ENCODE peak calls at places on chromosomes 1 and 21, in seven cellular contexts. B is RWPE1, M is mammary epithelial cell, S is AG10803, J is MM.1S, Y is A549, N is adrenal gland. R is an unnamed sample.

GRCh38 chr1:4220362-4220761 is 320.3 kb upstream of the C1orf174 start:
- DNase-seq in N (no peak), B (no peak), Y (no peak), J (no peak), M (no peak), S (no peak), R (no peak)

GRCh38 chr1:183195146-183195571 is 9.1 kb downstream of the LAMC2 start:
- DNase-seq in N (no peak), J (peak; percentile 81), B (peak; percentile 60), S (peak; percentile 15), M (peak; percentile 80), Y (peak; percentile 18), R (no peak)

GRCh38 chr1:180674603-180675530 is 43.0 kb downstream of the XPR1 start:
- DNase-seq in S (peak; percentile 15), J (no peak), B (no peak), N (no peak), Y (no peak), M (no peak), R (no peak)

GRCh38 chr1:12587981-12588620 is 29.9 kb downstream of the DHRS3 start:
- DNase-seq in J (no peak), Y (peak; percentile 38), M (peak; percentile 80), B (peak; percentile 48), S (no peak), N (no peak), R (no peak)

GRCh38 chr1:200184196-200184595 is 156.7 kb downstream of the NR5A2 start:
- DNase-seq in Y (peak; percentile 70), S (peak; percentile 90), M (peak; percentile 93), J (no peak), N (peak; percentile 80), B (peak; percentile 97), R (no peak)

GRCh38 chr1:47502746-47503370 is 65.0 kb downstream of the FOXD2 start:
- DNase-seq in Y (no peak), B (no peak), S (no peak), N (no peak), M (no peak), J (no peak), R (no peak)

GRCh38 chr1:21216835-21217811 is 40.4 kb upstream of the EIF4G3 start:
- DNase-seq in Y (peak; percentile 14), J (peak; percentile 63), B (no peak), M (peak; percentile 61), S (peak; percentile 24), N (peak; percentile 66), R (peak; percentile 77)

GRCh38 chr1:183242556-183242955 is 56.5 kb downstream of the LAMC2 start:
- DNase-seq in S (peak; percentile 45), B (no peak), M (no peak), N (no peak), Y (no peak), J (no peak), R (no peak)

GRCh38 chr1:205582471-205583291 is 49.1 kb downstream of the ELK4 start:
- DNase-seq in M (no peak), S (no peak), N (no peak), B (no peak), J (no peak), Y (no peak), R (peak; percentile 42)

GRCh38 chr1:172154571-172154970 is 265.9 kb upstream of the C1orf105 start:
- DNase-seq in B (peak; percentile 64), Y (peak; percentile 13), N (no peak), M (peak; percentile 68), S (peak; percentile 81), J (no peak), R (peak; percentile 12)

GRCh38 chr1:41851589-41851988 is 67.1 kb downstream of the HIVEP3 start:
- DNase-seq in N (no peak), Y (no peak), J (no peak), M (peak; percentile 80), B (peak; percentile 68), S (peak; percentile 68), R (no peak)

GRCh38 chr1:64356636-64357256 is 113.2 kb upstream of the CACHD1 start:
- DNase-seq in N (no peak), S (no peak), Y (no peak), B (no peak), M (no peak), J (no peak), R (no peak)

GRCh38 chr1:150528196-150528595 is 12.6 kb downstream of the FALEC start:
- DNase-seq in B (no peak), M (peak; percentile 47), N (no peak), J (no peak), S (peak; percentile 80), Y (no peak), R (no peak)

GRCh38 chr1:41935226-41935625 is 16.5 kb upstream of the HIVEP3 start:
- DNase-seq in N (no peak), J (no peak), S (peak; percentile 86), M (no peak), B (no peak), Y (no peak), R (no peak)

GRCh38 chr21:45469273-45470086 is 64.5 kb downstream of the COL18A1 start:
- DNase-seq in B (no peak), M (no peak), Y (no peak), N (no peak), J (no peak), S (no peak), R (no peak)

GRCh38 chr21:31316488-31317169 is 27.4 kb downstream of the TIAM1 start:
- DNase-seq in M (peak; percentile 71), B (peak; percentile 41), S (no peak), N (no peak), Y (no peak), J (no peak), R (no peak)

GRCh38 chr1:53328009-53328489 is at the start of gene LRP8:
- DNase-seq in S (peak; percentile 49), B (peak; percentile 81), Y (peak; percentile 53), N (peak; percentile 67), M (peak; percentile 59), J (peak; percentile 75), R (peak; percentile 96)

DNA sequence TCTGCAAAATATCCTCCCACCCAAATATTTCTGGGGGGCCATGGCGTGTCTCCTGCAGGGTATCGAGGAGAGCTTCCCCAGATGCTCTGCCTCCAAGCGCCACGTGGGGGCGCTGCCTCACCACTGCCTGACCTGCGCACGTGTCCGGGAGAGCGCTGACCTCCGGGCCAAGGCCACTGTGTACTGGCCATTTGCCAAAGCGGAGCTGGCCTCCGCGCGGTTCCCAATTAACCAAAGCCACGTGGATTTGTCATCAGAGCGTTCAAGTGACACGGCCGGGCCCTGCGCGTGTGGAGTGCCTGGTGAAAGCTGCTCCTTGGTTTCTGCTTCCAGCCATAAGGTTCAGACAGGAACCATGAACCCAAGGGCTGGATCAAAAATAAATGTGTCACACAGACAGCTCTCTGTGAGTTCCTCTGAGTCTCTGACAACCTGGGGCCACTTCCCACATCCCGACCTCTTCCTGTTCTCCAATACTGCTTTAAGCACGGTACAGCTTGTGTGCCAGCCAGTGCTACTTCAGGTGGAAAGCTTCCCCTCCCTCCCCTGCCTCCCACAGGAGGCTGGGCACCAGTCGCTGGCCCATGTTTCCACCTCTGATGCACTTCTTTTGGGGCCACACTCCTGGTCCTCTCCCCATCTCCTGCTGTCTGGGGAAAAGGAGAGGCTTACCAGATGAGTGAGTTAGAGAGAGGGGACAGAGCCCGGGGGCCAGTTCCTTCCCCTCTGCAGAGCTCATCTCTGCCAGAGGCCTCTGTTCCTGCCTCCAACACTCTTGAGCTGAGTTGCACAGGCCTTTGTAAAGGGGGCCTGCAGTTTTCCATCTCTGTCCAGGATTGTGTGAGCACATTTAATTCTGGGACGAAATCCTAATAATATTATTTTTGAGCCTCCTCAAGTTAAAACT is 26.1 kb downstream of the ZP4 start:
- DNase-seq in M (peak; percentile 31), B (peak; percentile 38), S (no peak), Y (peak; percentile 43), J (peak; percentile 52), N (peak; percentile 79), R (peak; percentile 45)
- TF ChIP-seq CTCF in M (peak; percentile 91), B (peak; percentile 95), S (peak; percentile 33), Y (peak; percentile 74), J (peak; percentile 99), N (peak; percentile 86), R (peak; percentile 96)

DNA sequence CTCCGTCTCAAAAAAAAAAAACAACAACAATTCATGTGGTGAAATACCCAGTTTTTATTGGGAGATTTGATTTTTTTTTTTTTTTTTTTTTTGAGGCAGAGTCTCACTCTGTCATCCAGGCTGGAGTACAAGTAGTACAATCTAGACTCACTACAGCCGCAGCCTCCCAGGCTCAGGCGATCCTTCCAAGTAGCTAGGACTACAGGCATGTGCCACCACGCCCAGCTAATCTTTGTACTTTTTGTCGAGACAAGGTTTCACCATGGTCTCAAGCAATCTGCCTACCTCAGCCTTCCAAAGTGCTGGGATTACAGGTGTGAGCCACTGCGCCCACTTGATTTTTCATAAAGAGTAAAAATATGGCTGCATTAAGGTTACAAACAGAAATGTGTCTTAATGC is 15.4 kb downstream of the FAM76A start:
- DNase-seq in J (no peak), M (no peak), S (no peak), N (no peak), Y (no peak), B (no peak), R (no peak)
- TF ChIP-seq CTCF in J (no peak), M (no peak), S (no peak), N (no peak), Y (no peak), B (no peak), R (no peak)

GRCh38 chr1:210339500-210339899 is 10.8 kb downstream of the HHAT start:
- DNase-seq in Y (no peak), J (no peak), N (no peak), B (no peak), M (no peak), S (no peak), R (no peak)
- TF ChIP-seq CTCF in Y (no peak), J (no peak), N (no peak), B (no peak), M (no peak), S (no peak), R (no peak)

DNA sequence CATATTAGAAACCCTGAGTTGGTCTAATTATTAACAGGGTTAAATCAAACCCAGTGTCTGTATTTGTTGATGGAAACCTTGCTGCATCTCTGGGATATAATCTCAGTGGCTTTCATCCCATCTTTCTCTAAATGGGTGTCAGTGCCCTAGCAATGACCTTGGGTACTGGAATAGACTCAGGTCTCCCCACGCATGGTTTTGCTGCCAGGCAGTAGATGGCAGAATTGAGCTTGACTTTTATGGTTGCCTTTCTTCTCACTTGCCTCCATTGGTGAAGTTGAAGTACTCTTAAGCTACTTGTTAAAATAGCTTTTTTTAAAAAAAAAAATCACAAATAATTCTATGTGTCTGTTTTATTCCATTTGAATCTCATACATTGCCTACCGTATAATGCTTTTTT is 81.8 kb upstream of the HMCN1 start:
- DNase-seq in S (no peak), N (no peak), B (no peak), Y (no peak), J (peak; percentile 21), M (no peak), R (no peak)
- TF ChIP-seq CTCF in S (no peak), N (peak; percentile 16), B (no peak), Y (peak; percentile 21), J (peak; percentile 47), M (peak; percentile 24), R (peak; percentile 26)

DNA sequence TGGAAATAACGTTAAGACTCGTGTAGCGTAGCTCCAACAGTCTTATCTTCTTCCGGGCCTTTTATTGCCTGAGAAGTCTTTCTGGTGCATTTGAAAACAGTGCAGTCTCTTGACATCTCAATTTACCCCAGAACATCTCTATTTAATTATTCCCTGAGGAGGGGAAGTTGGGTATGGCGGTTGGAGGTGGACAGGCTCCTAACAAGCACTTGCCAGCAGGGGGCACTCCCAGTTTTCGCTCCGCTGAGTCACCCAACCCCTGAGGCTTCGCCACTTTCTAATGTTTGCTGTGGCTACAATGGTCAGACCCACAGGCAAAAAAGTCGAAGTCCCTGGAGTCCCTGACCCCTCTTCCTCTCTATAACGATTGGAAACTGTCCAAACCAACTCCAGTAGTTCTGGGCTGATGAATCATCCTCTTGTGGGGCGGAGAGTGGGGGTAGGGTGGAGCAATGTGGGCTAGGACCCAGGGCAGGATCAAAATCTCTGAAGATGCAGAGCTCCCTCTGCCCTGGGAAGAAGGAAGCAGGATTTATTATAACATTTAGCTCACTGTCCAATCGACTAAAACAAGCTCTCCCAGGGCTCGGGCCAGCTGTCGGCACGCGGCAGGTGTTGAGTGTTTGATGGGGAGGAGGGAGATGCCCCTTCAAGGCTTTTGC is 85.5 kb downstream of the BRINP2 start:
- DNase-seq in J (no peak), B (peak; percentile 76), M (peak; percentile 93), S (peak; percentile 76), Y (peak; percentile 33), N (peak; percentile 77), R (peak; percentile 44)
- TF ChIP-seq CTCF in J (peak; percentile 31), B (no peak), M (peak; percentile 66), S (peak; percentile 61), Y (peak; percentile 36), N (peak; percentile 67), R (peak; percentile 59)